ENCODE peak calls at places on chromosome 18, in five cellular contexts. N is NCI-H1092 treated with DMSO at 0.1 percent for 48 hours, W is T follicular helper cell, D is NCI-H187, H is caudate nucleus. Q is an unnamed sample.

GRCh38 chr18:8625693-8626092 is 16.5 kb downstream of the RAB12 start:
- DNase-seq in N (peak), W (no peak), D (no peak), H (no peak), Q (no peak)

GRCh38 chr18:28019425-28020108 is 157.4 kb downstream of the CDH2 start:
- DNase-seq in N (no peak), W (no peak), D (no peak), H (no peak), Q (no peak)

GRCh38 chr18:70069965-70070364 is 122.3 kb upstream of the CD226 start:
- DNase-seq in N (no peak), W (no peak), D (no peak), H (no peak), Q (no peak)

GRCh38 chr18:35776481-35776880 is 194.9 kb downstream of the GALNT1 start:
- DNase-seq in N (no peak), W (no peak), D (no peak), H (no peak), Q (no peak)

GRCh38 chr18:35311506-35311905 is 21.5 kb upstream of the ZSCAN30 start:
- DNase-seq in N (no peak), W (no peak), D (no peak), H (no peak), Q (no peak)

GRCh38 chr18:32086866-32087265 is 4.8 kb upstream of the RNF138 start:
- DNase-seq in N (no peak), W (no peak), D (no peak), H (no peak), Q (no peak)

GRCh38 chr18:36176739-36177138 is 10.6 kb upstream of the MOCOS start:
- DNase-seq in N (no peak), W (no peak), D (no peak), H (no peak), Q (no peak)

GRCh38 chr18:73563345-73563744 is 584.3 kb downstream of the FBXO15 start:
- DNase-seq in N (no peak), W (no peak), D (no peak), H (no peak), Q (no peak)

GRCh38 chr18:46718501-46719341 is 38.1 kb downstream of the ST8SIA5 start:
- DNase-seq in N (no peak), W (no peak), D (no peak), H (no peak), Q (no peak)

GRCh38 chr18:6747646-6748045 is 18.1 kb downstream of the ARHGAP28 start:
- DNase-seq in N (no peak), W (no peak), D (no peak), H (no peak), Q (no peak)

GRCh38 chr18:26429535-26429934 is 118.8 kb downstream of the KCTD1 start:
- DNase-seq in N (no peak), W (no peak), D (no peak), H (no peak), Q (no peak)

GRCh38 chr18:10265560-10266235 is 188.7 kb upstream of the APCDD1 start:
- DNase-seq in N (no peak), W (no peak), D (no peak), H (no peak), Q (no peak)

GRCh38 chr18:56377161-56377560 is 261.2 kb downstream of the TXNL1 start:
- DNase-seq in N (no peak), W (no peak), D (no peak), H (no peak), Q (no peak)

GRCh38 chr18:32358075-32358474 is 112.6 kb downstream of the GAREM1 start:
- DNase-seq in N (no peak), W (no peak), D (no peak), H (no peak), Q (no peak)

GRCh38 chr18:40868110-40868858 is 1086.8 kb upstream of the PIK3C3 start:
- DNase-seq in N (no peak), W (no peak), D (no peak), H (no peak), Q (no peak)

GRCh38 chr18:67232991-67233390 is 283.5 kb downstream of the DSEL start:
- DNase-seq in N (no peak), W (no peak), D (no peak), H (no peak), Q (no peak)

GRCh38 chr18:58095655-58096054 is 51.6 kb downstream of the NEDD4L start:
- DNase-seq in N (no peak), W (no peak), D (no peak), H (no peak), Q (no peak)

GRCh38 chr18:55634545-55634944 is 46.6 kb upstream of the TCF4 start:
- DNase-seq in N (no peak), W (no peak), D (no peak), H (no peak), Q (no peak)

GRCh38 chr18:7205346-7205745 is 25.5 kb upstream of the LRRC30 start:
- DNase-seq in N (no peak), W (no peak), D (no peak), H (no peak), Q (no peak)

GRCh38 chr18:75157359-75157758 is 51.6 kb downstream of the PTGR3 start:
- DNase-seq in N (no peak), W (no peak), D (no peak), H (no peak), Q (no peak)

GRCh38 chr18:10736984-10737383 is 211.2 kb downstream of the NAPG start:
- DNase-seq in N (no peak), W (no peak), D (no peak), H (no peak), Q (no peak)

GRCh38 chr18:62621546-62621945 is 93.8 kb upstream of the PHLPP1 start:
- DNase-seq in N (no peak), W (no peak), D (no peak), H (no peak), Q (no peak)

GRCh38 chr18:3526421-3527354 is 76.7 kb downstream of the TGIF1 start:
- DNase-seq in N (peak), W (no peak), D (peak), H (no peak), Q (no peak)

GRCh38 chr18:46019956-46020355 is 52.1 kb downstream of the PSTPIP2 start:
- DNase-seq in N (no peak), W (no peak), D (no peak), H (no peak), Q (no peak)

GRCh38 chr18:29594494-29594893 is 1417.6 kb upstream of the CDH2 start:
- DNase-seq in N (no peak), W (no peak), D (no peak), H (no peak), Q (no peak)

GRCh38 chr18:1965541-1965940 is 605.8 kb downstream of the METTL4 start:
- DNase-seq in N (no peak), W (no peak), D (no peak), H (no peak), Q (no peak)

GRCh38 chr18:50298443-50299284 is 11.2 kb upstream of the CXXC1 start:
- DNase-seq in N (no peak), W (no peak), D (no peak), H (no peak), Q (no peak)

GRCh38 chr18:23504720-23505119 is 1.4 kb downstream of the RMC1 start:
- DNase-seq in N (no peak), W (no peak), D (no peak), H (no peak), Q (no peak)

GRCh38 chr18:47184419-47185050 is 8.4 kb upstream of the IER3IP1 start:
- DNase-seq in N (no peak), W (no peak), D (peak), H (no peak), Q (no peak)

GRCh38 chr18:42131044-42131939 is 176.3 kb downstream of the PIK3C3 start:
- DNase-seq in N (peak), W (no peak), D (no peak), H (no peak), Q (no peak)

GRCh38 chr18:47899107-47899840 is 31.2 kb downstream of the SMAD2 start:
- DNase-seq in N (no peak), W (no peak), D (no peak), H (no peak), Q (no peak)

GRCh38 chr18:63307555-63308200 is 11.9 kb downstream of the BCL2 start:
- DNase-seq in N (no peak), W (no peak), D (no peak), H (no peak), Q (no peak)

GRCh38 chr18:11871501-11871900 is 20.3 kb downstream of the CHMP1B start:
- DNase-seq in N (no peak), W (no peak), D (no peak), H (no peak), Q (no peak)

GRCh38 chr18:79775441-79776221 is 22.1 kb upstream of the KCNG2 start:
- DNase-seq in N (no peak), W (no peak), D (no peak), H (no peak), Q (no peak)

GRCh38 chr18:59575995-59576394 is 121.2 kb downstream of the CCBE1 start:
- DNase-seq in N (no peak), W (no peak), D (no peak), H (no peak), Q (no peak)

GRCh38 chr18:67864677-67865340 is 348.3 kb upstream of the DSEL start:
- DNase-seq in N (no peak), W (no peak), D (no peak), H (no peak), Q (no peak)

GRCh38 chr18:27685807-27686412 is 491.0 kb downstream of the CDH2 start:
- DNase-seq in N (peak), W (no peak), D (peak), H (no peak), Q (no peak)

GRCh38 chr18:22108674-22109073 is 60.7 kb upstream of the GATA6 start:
- DNase-seq in N (no peak), W (no peak), D (no peak), H (no peak), Q (no peak)